ENCODE peak calls at places on chromosome 2, in ten cellular contexts. R is body of pancreas; V is colonic mucosa; Y is heart right ventricle; H is mammary epithelial cell; I is sigmoid colon; W is heart left ventricle; F is CD8-positive, alpha-beta memory T cell; S is small intestine; K is transverse colon. X is an unnamed sample.

GRCh38 chr2:150403457-150403856 is 84.0 kb downstream of the RND3 start:
- DNase-seq in R (no peak), V (no peak), Y (no peak), H (no peak), I (no peak), W (no peak), F (no peak), S (peak; percentile 74), K (no peak), X (no peak)

GRCh38 chr2:230872968-230873669 is 8.4 kb downstream of the ITM2C start:
- DNase-seq in R (no peak), V (no peak), Y (no peak), H (no peak), I (no peak), W (no peak), F (no peak), S (peak; percentile 55), K (peak; percentile 55), X (no peak)

GRCh38 chr2:180352620-180353019 is 345.5 kb upstream of the CWC22 start:
- DNase-seq in R (no peak), V (no peak), Y (no peak), H (no peak), I (no peak), W (no peak), F (no peak), S (no peak), K (no peak), X (no peak)

GRCh38 chr2:84038866-84039265 is 420.2 kb downstream of the SUCLG1 start:
- DNase-seq in R (no peak), V (no peak), Y (no peak), H (no peak), I (no peak), W (no peak), F (no peak), S (no peak), K (no peak), X (no peak)

GRCh38 chr2:46780801-46781445 is 134.7 kb downstream of the MCFD2 start:
- DNase-seq in R (no peak), V (no peak), Y (peak; percentile 50), H (no peak), I (peak; percentile 91), W (peak; percentile 73), F (no peak), S (no peak), K (peak; percentile 33), X (no peak)

GRCh38 chr2:111662771-111663470 is 221.1 kb downstream of the ANAPC1 start:
- DNase-seq in R (no peak), V (peak; percentile 18), Y (no peak), H (peak; percentile 75), I (no peak), W (no peak), F (no peak), S (no peak), K (peak; percentile 25), X (no peak)

GRCh38 chr2:20536619-20537422 is 89.9 kb downstream of the RHOB start:
- DNase-seq in R (peak; percentile 45), V (no peak), Y (no peak), H (no peak), I (peak; percentile 79), W (no peak), F (no peak), S (no peak), K (no peak), X (no peak)

GRCh38 chr2:199228887-199229819 is 228.6 kb downstream of the SATB2 start:
- DNase-seq in R (no peak), V (no peak), Y (no peak), H (peak; percentile 99), I (no peak), W (no peak), F (no peak), S (no peak), K (no peak), X (no peak)

GRCh38 chr2:148565272-148565894 is 79.2 kb upstream of the EPC2 start:
- DNase-seq in R (no peak), V (no peak), Y (no peak), H (no peak), I (no peak), W (no peak), F (no peak), S (no peak), K (no peak), X (no peak)

GRCh38 chr2:35114765-35115164 is 1240.8 kb upstream of the CRIM1 start:
- DNase-seq in R (peak; percentile 15), V (no peak), Y (no peak), H (no peak), I (no peak), W (no peak), F (no peak), S (no peak), K (no peak), X (no peak)

GRCh38 chr2:11679016-11679415 is 9.0 kb upstream of the NTSR2 start:
- DNase-seq in R (no peak), V (no peak), Y (no peak), H (no peak), I (peak; percentile 27), W (no peak), F (no peak), S (no peak), K (no peak), X (no peak)

GRCh38 chr2:11680181-11680900 is 10.3 kb upstream of the NTSR2 start:
- DNase-seq in R (peak; percentile 77), V (no peak), Y (no peak), H (no peak), I (peak; percentile 55), W (no peak), F (no peak), S (peak; percentile 25), K (no peak), X (no peak)

GRCh38 chr2:11678306-11678960 is 8.4 kb upstream of the NTSR2 start:
- DNase-seq in R (no peak), V (no peak), Y (no peak), H (no peak), I (peak; percentile 33), W (no peak), F (no peak), S (no peak), K (no peak), X (no peak)

GRCh38 chr2:11680901-11681721 is 11.1 kb upstream of the NTSR2 start:
- DNase-seq in R (no peak), V (no peak), Y (no peak), H (no peak), I (peak; percentile 15), W (no peak), F (no peak), S (no peak), K (no peak), X (no peak)

DNA sequence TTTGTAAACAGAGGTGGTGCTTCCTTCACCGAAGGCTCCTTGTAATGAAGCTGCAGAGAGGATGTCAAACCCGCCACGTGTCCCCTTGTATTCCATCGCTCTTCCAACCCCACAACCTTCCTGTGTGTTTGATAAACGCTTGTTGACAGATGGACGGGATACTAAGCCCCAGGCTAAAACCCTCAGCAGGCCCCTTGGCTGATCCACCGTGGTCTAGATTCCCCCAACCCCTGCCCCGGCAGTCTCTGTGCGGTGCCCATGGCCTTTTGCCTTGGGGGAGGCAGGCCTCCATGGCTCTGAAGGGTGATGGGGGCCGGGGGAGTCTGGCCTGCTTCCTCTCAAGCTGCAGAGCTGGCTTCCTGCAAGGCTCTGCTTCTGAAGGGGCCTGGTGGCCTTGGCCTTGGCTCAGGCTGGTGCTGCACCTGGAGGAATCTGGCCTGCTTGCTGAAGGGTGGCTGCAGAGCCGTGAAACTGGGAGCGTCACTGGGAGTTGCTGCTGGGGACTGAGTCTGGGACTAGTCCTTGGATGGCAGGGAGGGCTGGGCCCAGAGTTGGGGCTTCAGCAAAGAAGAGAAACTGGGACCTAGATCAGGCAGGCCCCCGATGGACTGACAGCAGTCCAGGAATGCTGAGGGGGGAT is 9.6 kb upstream of the NTSR2 start:
- DNase-seq in R (peak; percentile 39), V (no peak), Y (no peak), H (no peak), I (peak; percentile 56), W (no peak), F (no peak), S (no peak), K (no peak), X (no peak)
- H3K4me1 ChIP-seq in R (peaks cover 31% of the 10 kb centered on the region), V (no peaks in the 10 kb centered on the region), Y (peaks cover 7% of the 10 kb centered on the region), H (no peaks in the 10 kb centered on the region), I (no peaks in the 10 kb centered on the region), W (no peaks in the 10 kb centered on the region), F (no peaks in the 10 kb centered on the region), S (no peaks in the 10 kb centered on the region), K (no peaks in the 10 kb centered on the region), X (no peaks in the 10 kb centered on the region)

GRCh38 chr2:181399046-181399445 is 58.1 kb upstream of the ITGA4 start:
- DNase-seq in R (no peak), V (no peak), Y (no peak), H (peak; percentile 44), I (no peak), W (no peak), F (no peak), S (no peak), K (no peak), X (no peak)
- H3K4me1 ChIP-seq in R (no peaks in the 10 kb centered on the region), V (no peaks in the 10 kb centered on the region), Y (no peaks in the 10 kb centered on the region), H (peaks cover 4% of the 10 kb centered on the region), I (no peaks in the 10 kb centered on the region), W (no peaks in the 10 kb centered on the region), F (peaks cover 15% of the 10 kb centered on the region), S (peaks cover 3% of the 10 kb centered on the region), K (no peaks in the 10 kb centered on the region), X (no peaks in the 10 kb centered on the region)

DNA sequence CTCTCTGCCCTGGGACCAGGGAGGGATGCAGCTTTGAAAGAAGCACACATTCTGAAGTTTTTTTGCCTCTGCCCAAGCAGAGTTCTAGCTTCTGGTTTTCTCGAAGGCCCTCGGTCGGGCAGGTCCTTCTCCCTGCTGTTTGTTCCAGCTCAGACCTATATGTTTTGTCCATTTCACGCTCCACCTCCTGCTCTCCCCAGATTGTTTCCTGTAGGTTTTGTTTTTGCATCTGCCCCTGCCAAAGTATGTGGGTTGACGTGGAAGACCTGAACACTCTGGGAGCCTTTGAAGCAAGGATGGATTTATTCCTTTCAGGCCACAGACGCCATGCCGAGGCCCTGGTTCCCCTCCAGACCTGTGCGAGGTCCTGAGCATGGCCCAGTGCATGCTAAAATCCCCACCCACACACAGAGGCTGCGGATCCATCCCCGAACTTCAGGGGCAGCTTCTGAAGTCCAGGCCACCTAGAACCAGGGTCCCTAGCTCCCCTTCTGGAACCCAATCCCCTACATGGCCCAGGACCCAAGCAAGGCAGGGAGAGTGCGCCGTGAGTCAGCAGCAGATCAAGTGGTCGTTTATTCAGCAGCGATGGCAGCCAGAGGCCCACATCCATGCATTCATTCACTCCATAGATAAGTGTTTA is 205.4 kb downstream of the KLHL29 start:
- DNase-seq in R (no peak), V (no peak), Y (no peak), H (no peak), I (peak; percentile 57), W (no peak), F (no peak), S (no peak), K (no peak), X (no peak)
- H3K4me1 ChIP-seq in R (peaks cover 5% of the 10 kb centered on the region), V (no peaks in the 10 kb centered on the region), Y (peaks cover 33% of the 10 kb centered on the region), H (no peaks in the 10 kb centered on the region), I (no peaks in the 10 kb centered on the region), W (peaks cover 12% of the 10 kb centered on the region), F (no peaks in the 10 kb centered on the region), S (no peaks in the 10 kb centered on the region), K (peaks cover 22% of the 10 kb centered on the region), X (no peaks in the 10 kb centered on the region)

DNA sequence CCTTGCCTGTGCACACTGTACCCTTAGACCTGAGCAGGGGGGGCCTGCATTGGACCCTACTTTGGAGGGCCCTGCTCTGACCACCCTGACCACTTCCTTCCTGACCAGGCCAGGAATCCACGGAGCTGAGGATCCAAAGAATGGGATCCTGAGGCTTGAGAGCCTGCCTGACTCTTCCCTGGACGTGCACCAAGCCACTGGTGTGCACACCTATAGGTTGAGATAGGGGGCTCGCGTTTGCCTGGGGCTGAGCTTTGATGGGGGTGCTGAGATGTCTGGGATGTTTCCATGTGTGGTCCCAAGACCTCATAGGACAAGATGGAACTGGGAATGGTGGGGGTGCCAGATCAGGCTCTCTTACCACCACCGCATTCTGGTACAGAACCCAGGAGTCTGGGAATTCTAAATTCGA is 69.6 kb downstream of the TGOLN2 start:
- DNase-seq in R (no peak), V (no peak), Y (no peak), H (no peak), I (no peak), W (no peak), F (no peak), S (no peak), K (no peak), X (no peak)
- H3K4me1 ChIP-seq in R (peaks cover 19% of the 10 kb centered on the region), V (no peaks in the 10 kb centered on the region), Y (peaks cover 64% of the 10 kb centered on the region), H (peaks cover 51% of the 10 kb centered on the region), I (no peaks in the 10 kb centered on the region), W (peaks cover 51% of the 10 kb centered on the region), F (no peaks in the 10 kb centered on the region), S (no peaks in the 10 kb centered on the region), K (peaks cover 5% of the 10 kb centered on the region), X (peaks cover 23% of the 10 kb centered on the region)

X was measured in lung.